ENCODE peak calls at places on chromosome 20, in six cellular contexts. H is HCEC 1CT; U is effector memory CD4-positive, alpha-beta T cell; D is NCI-H1105; S is RPMI8226; I is endothelial cell. M is an unnamed sample.

GRCh38 chr20:42219005-42219404 is 600.8 kb upstream of the CHD6 start:
- DNase-seq in U (no peak), D (peak), H (no peak), S (no peak), I (no peak), M (no peak)

GRCh38 chr20:16747291-16747811 is 807 bp upstream of the OTOR start:
- DNase-seq in S (peak), U (no peak), D (no peak), H (no peak), I (no peak), M (no peak)

GRCh38 chr20:38728911-38729642 is 4.8 kb downstream of the SLC32A1 start:
- DNase-seq in U (no peak), I (peak), H (no peak), D (no peak), S (peak), M (no peak)

GRCh38 chr20:8578191-8578690 is 446.2 kb downstream of the PLCB1 start:
- DNase-seq in S (no peak), D (peak), H (no peak), I (no peak), U (no peak), M (no peak)

GRCh38 chr20:33037456-33037855 is 6.0 kb downstream of the BPIFB6 start:
- DNase-seq in U (no peak), S (no peak), D (no peak), H (no peak), I (no peak), M (no peak)

GRCh38 chr20:2799271-2799670 is 1.2 kb downstream of the CPXM1 start:
- DNase-seq in H (no peak), I (no peak), U (no peak), D (no peak), S (no peak), M (no peak)

GRCh38 chr20:42152570-42152969 is 534.4 kb upstream of the CHD6 start:
- DNase-seq in S (peak), D (no peak), U (no peak), I (no peak), H (no peak), M (no peak)

GRCh38 chr20:25309395-25310267 is 61.7 kb downstream of the PYGB start:
- DNase-seq in S (peak), H (peak), U (no peak), I (no peak), D (no peak), M (no peak)

GRCh38 chr20:50314326-50314725 is 123.7 kb downstream of the CEBPB start:
- DNase-seq in U (no peak), I (no peak), H (no peak), D (no peak), S (no peak), M (no peak)